ENCODE peak calls at places on chromosome 17, in seven cellular contexts. U, N, Q, V, B, F and D are unnamed samples.

GRCh38 chr17:44646280-44646679 is 10.0 kb upstream of the MEIOC start:
- DNase-seq in U (no peak), N (no peak), Q (no peak), V (no peak), B (no peak), F (no peak), D (no peak)

GRCh38 chr17:17880577-17881196 is 43.9 kb upstream of the SREBF1 start:
- DNase-seq in U (no peak), N (no peak), Q (no peak), V (no peak), B (no peak), F (no peak), D (no peak)

GRCh38 chr17:68355093-68355492 is 63.8 kb downstream of the ARSG start:
- DNase-seq in U (no peak), N (no peak), Q (no peak), V (no peak), B (no peak), F (no peak), D (no peak)

GRCh38 chr17:72164340-72164739 is 43.5 kb downstream of the SOX9 start:
- DNase-seq in U (no peak), N (no peak), Q (no peak), V (no peak), B (no peak), F (no peak), D (no peak)

GRCh38 chr17:29591737-29592624 is 951 bp upstream of the ANKRD13B start:
- DNase-seq in U (no peak), N (peak), Q (peak), V (peak), B (peak), F (peak), D (peak)

GRCh38 chr17:37490638-37491614 is 1.2 kb downstream of the DUSP14 start:
- DNase-seq in U (no peak), N (peak), Q (no peak), V (peak), B (peak), F (peak), D (peak)

GRCh38 chr17:73458191-73458590 is 146.4 kb upstream of the CDC42EP4 start:
- DNase-seq in U (no peak), N (no peak), Q (no peak), V (no peak), B (no peak), F (no peak), D (no peak)

GRCh38 chr17:61581611-61582349 is 9.2 kb downstream of the NACA2 start:
- DNase-seq in U (no peak), N (no peak), Q (no peak), V (no peak), B (no peak), F (no peak), D (no peak)

GRCh38 chr17:80408872-80409271 is 6.1 kb upstream of the ENDOV start:
- DNase-seq in U (no peak), N (no peak), Q (peak), V (no peak), B (no peak), F (no peak), D (no peak)

GRCh38 chr17:73411330-73411747 is 99.5 kb upstream of the CDC42EP4 start:
- DNase-seq in U (no peak), N (no peak), Q (no peak), V (peak), B (no peak), F (no peak), D (no peak)

GRCh38 chr17:68334393-68334792 is 43.1 kb downstream of the ARSG start:
- DNase-seq in U (no peak), N (no peak), Q (no peak), V (no peak), B (no peak), F (no peak), D (no peak)

GRCh38 chr17:37300683-37301082 is 75.1 kb upstream of the C17orf78 start:
- DNase-seq in U (no peak), N (no peak), Q (no peak), V (no peak), B (no peak), F (no peak), D (no peak)

GRCh38 chr17:5329784-5330557 is 47.9 kb downstream of the RABEP1 start:
- DNase-seq in U (no peak), N (no peak), Q (no peak), V (no peak), B (no peak), F (no peak), D (no peak)

GRCh38 chr17:81422776-81423697 is 27.8 kb downstream of the BAHCC1 start:
- DNase-seq in U (no peak), N (peak), Q (peak), V (peak), B (peak), F (peak), D (peak)

GRCh38 chr17:38824899-38825761 is at the start of gene CWC25:
- DNase-seq in U (peak), N (peak), Q (peak), V (peak), B (peak), F (peak), D (peak)

GRCh38 chr17:76866774-76867577 is 1.2 kb upstream of the MGAT5B start:
- DNase-seq in U (no peak), N (no peak), Q (no peak), V (no peak), B (no peak), F (no peak), D (no peak)

GRCh38 chr17:36728030-36728991 is 126.9 kb downstream of the MRM1 start:
- DNase-seq in U (no peak), N (no peak), Q (no peak), V (no peak), B (no peak), F (no peak), D (no peak)

GRCh38 chr17:8649157-8650118 is 18.9 kb upstream of the MYH10 start:
- DNase-seq in U (no peak), N (no peak), Q (no peak), V (peak), B (no peak), F (no peak), D (no peak)

GRCh38 chr17:5665164-5665563 is 80.9 kb upstream of the NLRP1 start:
- DNase-seq in U (no peak), N (no peak), Q (no peak), V (no peak), B (no peak), F (no peak), D (no peak)

GRCh38 chr17:41111151-41111885 is 6.1 kb downstream of the KRTAP4-9 start:
- DNase-seq in U (no peak), N (no peak), Q (no peak), V (no peak), B (no peak), F (no peak), D (no peak)

GRCh38 chr17:56319531-56319930 is 166.3 kb downstream of the ANKFN1 start:
- DNase-seq in U (no peak), N (no peak), Q (no peak), V (no peak), B (peak), F (peak), D (no peak)

GRCh38 chr17:39677581-39678339 is 9.5 kb downstream of the PNMT start:
- DNase-seq in U (no peak), N (no peak), Q (no peak), V (peak), B (no peak), F (no peak), D (no peak)

GRCh38 chr17:73683788-73684582 is 39.7 kb upstream of the SDK2 start:
- DNase-seq in U (no peak), N (no peak), Q (no peak), V (no peak), B (no peak), F (no peak), D (no peak)

GRCh38 chr17:6548578-6549330 is 7.6 kb downstream of the PITPNM3 start:
- DNase-seq in U (no peak), N (peak), Q (peak), V (peak), B (peak), F (no peak), D (no peak)

GRCh38 chr17:32241521-32242094 is 24.0 kb upstream of the RHBDL3 start:
- DNase-seq in U (no peak), N (no peak), Q (no peak), V (no peak), B (no peak), F (no peak), D (no peak)

GRCh38 chr17:77893144-77894044 is 65.1 kb upstream of the TNRC6C start:
- DNase-seq in U (no peak), N (no peak), Q (no peak), V (peak), B (no peak), F (no peak), D (no peak)

GRCh38 chr17:7262192-7263070 is at the start of gene CLDN7:
- DNase-seq in U (peak), N (peak), Q (peak), V (no peak), B (peak), F (peak), D (peak)

GRCh38 chr17:17401271-17401781 is 75.5 kb upstream of the MED9 start:
- DNase-seq in U (peak), N (no peak), Q (no peak), V (no peak), B (no peak), F (peak), D (no peak)

GRCh38 chr17:82418001-82418986 is at the start of the genes HEXD and OGFOD3:
- DNase-seq in U (no peak), N (peak), Q (peak), V (peak), B (peak), F (peak), D (peak)

GRCh38 chr17:72697602-72698146 is 394.8 kb downstream of the SLC39A11 start:
- DNase-seq in U (no peak), N (no peak), Q (no peak), V (no peak), B (no peak), F (no peak), D (no peak)

GRCh38 chr17:58691701-58692238 is at the start of gene TEX14:
- DNase-seq in U (no peak), N (no peak), Q (no peak), V (no peak), B (no peak), F (no peak), D (no peak)

GRCh38 chr17:50072130-50072529 is 16.2 kb downstream of the ITGA3 start:
- DNase-seq in U (no peak), N (no peak), Q (no peak), V (no peak), B (no peak), F (no peak), D (no peak)

GRCh38 chr17:47265983-47266541 is 12.4 kb downstream of the ITGB3 start:
- DNase-seq in U (no peak), N (peak), Q (no peak), V (no peak), B (no peak), F (no peak), D (no peak)

GRCh38 chr17:82517230-82517865 is 2.2 kb upstream of the FOXK2 start:
- DNase-seq in U (no peak), N (no peak), Q (peak), V (no peak), B (no peak), F (no peak), D (no peak)

GRCh38 chr17:74871329-74872076 is 1.3 kb downstream of the FDXR start:
- DNase-seq in U (no peak), N (no peak), Q (no peak), V (no peak), B (no peak), F (no peak), D (no peak)

GRCh38 chr17:78822552-78822951 is 18.1 kb downstream of the USP36 start:
- DNase-seq in U (no peak), N (no peak), Q (no peak), V (no peak), B (no peak), F (no peak), D (no peak)

GRCh38 chr17:81396278-81396721 is 1.0 kb downstream of the BAHCC1 start:
- DNase-seq in U (no peak), N (no peak), Q (no peak), V (no peak), B (no peak), F (no peak), D (no peak)

GRCh38 chr17:48563867-48564199 is 14.3 kb downstream of the HOXB4 start:
- DNase-seq in U (no peak), N (no peak), Q (no peak), V (no peak), B (no peak), F (no peak), D (no peak)

GRCh38 chr17:42518046-42518754 is 17.8 kb upstream of the NAGLU start:
- DNase-seq in U (no peak), N (peak), Q (peak), V (peak), B (peak), F (peak), D (peak)
- H3K27ac ChIP-seq in U (no peak), N (peak), Q (peak), V (peak), B (peak), F (peak), D (peak)

GRCh38 chr17:63998721-63999679 is 849 bp downstream of the PRR29 start:
- DNase-seq in U (no peak), N (no peak), Q (no peak), V (peak), B (no peak), F (no peak), D (no peak)

GRCh38 chr17:64001763-64002529 is 3.8 kb downstream of the PRR29 start:
- DNase-seq in U (no peak), N (no peak), Q (no peak), V (peak), B (no peak), F (no peak), D (no peak)

GRCh38 chr17:64002658-64003525 is 4.7 kb downstream of the PRR29 start:
- DNase-seq in U (no peak), N (no peak), Q (no peak), V (peak), B (no peak), F (no peak), D (no peak)

GRCh38 chr17:63999680-64000531 is 1.8 kb downstream of the PRR29 start:
- DNase-seq in U (no peak), N (no peak), Q (no peak), V (peak), B (no peak), F (no peak), D (peak)

GRCh38 chr17:64001091-64001579 is 3.0 kb downstream of the PRR29 start:
- DNase-seq in U (no peak), N (no peak), Q (peak), V (peak), B (no peak), F (no peak), D (peak)
- TF ChIP-seq POLR2AphosphoS5 in U (no peak), N (no peak), Q (no peak), V (no peak), B (no peak), F (no peak), D (no peak)

GRCh38 chr17:2262146-2262587 is 41.4 kb downstream of the SMG6 start:
- DNase-seq in U (no peak), N (no peak), Q (no peak), V (no peak), B (no peak), F (no peak), D (no peak)

GRCh38 chr17:2264023-2264860 is 39.3 kb downstream of the SMG6 start:
- DNase-seq in U (no peak), N (no peak), Q (no peak), V (no peak), B (no peak), F (no peak), D (no peak)

GRCh38 chr17:2263183-2263954 is 40.2 kb downstream of the SMG6 start:
- DNase-seq in U (no peak), N (no peak), Q (no peak), V (no peak), B (no peak), F (no peak), D (no peak)

GRCh38 chr17:2259769-2260536 is 43.6 kb downstream of the SMG6 start:
- DNase-seq in U (no peak), N (peak), Q (no peak), V (peak), B (no peak), F (no peak), D (no peak)
- TF ChIP-seq POLR2A in U (no peak), N (no peak), Q (no peak), V (no peak), B (no peak), F (no peak), D (no peak)

DNA sequence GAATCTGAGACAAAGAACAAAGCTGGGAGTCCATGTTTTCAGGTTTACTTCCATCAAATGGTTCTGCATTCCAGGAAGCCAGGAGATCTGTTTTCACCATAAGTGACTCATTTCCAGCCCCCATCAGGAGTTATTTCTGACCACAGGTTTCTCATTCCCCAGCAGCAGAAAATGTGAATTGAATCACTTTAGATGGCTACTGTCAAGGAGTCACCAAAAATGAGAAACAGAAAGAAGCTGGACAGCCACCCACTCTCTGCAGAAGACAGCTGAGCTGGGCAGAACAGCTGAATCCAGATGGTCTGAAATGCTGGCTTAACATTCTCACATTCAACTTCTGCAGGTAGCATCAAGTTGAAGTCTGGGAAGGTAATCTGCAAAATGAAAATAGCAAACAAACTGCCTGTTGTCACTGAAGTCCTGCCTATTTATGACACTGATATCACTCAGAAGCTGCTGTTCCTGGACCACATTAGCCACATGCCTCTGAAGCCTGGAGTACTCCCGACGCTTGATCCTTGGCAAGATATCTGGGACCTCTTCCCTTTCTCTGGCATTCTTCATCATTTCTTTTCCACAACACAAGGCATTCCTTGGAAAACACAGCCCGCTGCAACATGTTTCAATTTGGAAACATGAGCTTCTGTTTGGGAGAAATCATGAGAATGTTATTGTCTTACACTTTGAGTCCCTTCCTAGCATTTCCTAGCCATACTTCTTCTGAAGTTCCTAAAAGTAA is 15.3 kb downstream of the CCL11 start:
- DNase-seq in U (no peak), N (no peak), Q (no peak), V (peak), B (no peak), F (no peak), D (no peak)
- H3K27ac ChIP-seq in U (no peak), N (peak), Q (peak), V (peak), B (no peak), F (no peak), D (peak)

DNA sequence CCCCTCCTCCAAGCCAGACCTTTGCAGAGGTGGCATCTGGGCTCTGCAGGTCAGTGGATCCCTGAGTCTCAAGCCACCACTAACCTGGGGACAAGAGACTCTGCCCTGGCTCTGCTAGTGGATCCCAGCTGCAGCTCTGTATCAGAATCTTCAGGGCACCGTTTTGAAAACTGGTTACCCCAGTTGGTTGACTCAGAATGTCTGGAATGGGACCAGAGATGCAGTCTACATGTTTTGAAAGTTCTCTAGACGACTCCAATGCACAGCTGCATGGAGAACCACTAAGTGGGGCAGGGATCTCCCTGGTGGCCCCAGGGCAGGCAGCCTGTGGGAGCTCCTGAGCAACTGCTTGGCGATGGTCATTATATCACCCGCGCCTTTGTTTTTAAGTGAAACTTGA is 34.1 kb upstream of the ADORA2B start:
- DNase-seq in U (no peak), N (no peak), Q (no peak), V (no peak), B (no peak), F (no peak), D (no peak)
- TF ChIP-seq POLR2AphosphoS5 in U (no peak), N (no peak), Q (no peak), V (no peak), B (no peak), F (no peak), D (no peak)

GRCh38 chr17:21474815-21475214 is 98.7 kb downstream of the KCNJ12 start:
- DNase-seq in U (no peak), N (no peak), Q (no peak), V (no peak), B (no peak), F (no peak), D (no peak)
- TF ChIP-seq POLR2A in U (no peak), N (no peak), Q (no peak), V (no peak), B (no peak), F (no peak), D (no peak)